ENCODE peak calls at places on chromosomes 1 and 21, in eight cellular contexts. One of them, this sample, is unnamed.

GRCh38 chr1:58460469-58460868 is 86.1 kb downstream of the OMA1 start:
- DNase-seq in NCI-H1092: no peak
- DNase-seq in HEK293T: no peak
- DNase-seq in Ammon's horn: no peak
- DNase-seq in posterior vena cava: no peak
- DNase-seq in activated CD4-positive, alpha-beta memory T cell treated with anti-CD3 and anti-CD28 coated beads, Interleukin-2, amount 10 ng/mL, durations not matched to agents 7 days and 5 days: no peak
- DNase-seq in psoas muscle: no peak
- DNase-seq in hippocampal formation: no peak
- DNase-seq in this sample: no peak

GRCh38 chr1:14255231-14255630 is 343.3 kb upstream of the KAZN start:
- DNase-seq in hippocampal formation: no peak
- DNase-seq in Ammon's horn: no peak
- DNase-seq in activated CD4-positive, alpha-beta memory T cell treated with anti-CD3 and anti-CD28 coated beads, Interleukin-2, amount 10 ng/mL, durations not matched to agents 7 days and 5 days: no peak
- DNase-seq in NCI-H1092: no peak
- DNase-seq in HEK293T: no peak
- DNase-seq in posterior vena cava: no peak
- DNase-seq in psoas muscle: no peak
- DNase-seq in this sample: no peak

GRCh38 chr1:212260557-212261342 is 24.5 kb upstream of the PPP2R5A start:
- DNase-seq in HEK293T: no peak
- DNase-seq in activated CD4-positive, alpha-beta memory T cell treated with anti-CD3 and anti-CD28 coated beads, Interleukin-2, amount 10 ng/mL, durations not matched to agents 7 days and 5 days: peak
- DNase-seq in hippocampal formation: no peak
- DNase-seq in NCI-H1092: no peak
- DNase-seq in psoas muscle: no peak
- DNase-seq in posterior vena cava: no peak
- DNase-seq in Ammon's horn: no peak
- DNase-seq in this sample: no peak

GRCh38 chr1:30611741-30612309 is 111.6 kb downstream of the MATN1 start:
- DNase-seq in psoas muscle: no peak
- DNase-seq in hippocampal formation: no peak
- DNase-seq in posterior vena cava: no peak
- DNase-seq in activated CD4-positive, alpha-beta memory T cell treated with anti-CD3 and anti-CD28 coated beads, Interleukin-2, amount 10 ng/mL, durations not matched to agents 7 days and 5 days: no peak
- DNase-seq in NCI-H1092: no peak
- DNase-seq in HEK293T: no peak
- DNase-seq in Ammon's horn: no peak
- DNase-seq in this sample: no peak

GRCh38 chr1:74468982-74469603 is 43.3 kb downstream of the LRRC53 start:
- DNase-seq in posterior vena cava: no peak
- DNase-seq in Ammon's horn: peak
- DNase-seq in HEK293T: peak
- DNase-seq in activated CD4-positive, alpha-beta memory T cell treated with anti-CD3 and anti-CD28 coated beads, Interleukin-2, amount 10 ng/mL, durations not matched to agents 7 days and 5 days: no peak
- DNase-seq in psoas muscle: no peak
- DNase-seq in hippocampal formation: no peak
- DNase-seq in NCI-H1092: peak
- DNase-seq in this sample: no peak

GRCh38 chr1:156319664-156320063 is 18.4 kb downstream of the CCT3 start:
- DNase-seq in psoas muscle: no peak
- DNase-seq in posterior vena cava: no peak
- DNase-seq in NCI-H1092: no peak
- DNase-seq in hippocampal formation: no peak
- DNase-seq in HEK293T: no peak
- DNase-seq in Ammon's horn: no peak
- DNase-seq in activated CD4-positive, alpha-beta memory T cell treated with anti-CD3 and anti-CD28 coated beads, Interleukin-2, amount 10 ng/mL, durations not matched to agents 7 days and 5 days: peak
- DNase-seq in this sample: no peak

GRCh38 chr1:74341702-74342339 is 106.6 kb downstream of the TNNI3K start:
- DNase-seq in HEK293T: no peak
- DNase-seq in NCI-H1092: no peak
- DNase-seq in psoas muscle: no peak
- DNase-seq in posterior vena cava: no peak
- DNase-seq in Ammon's horn: peak
- DNase-seq in activated CD4-positive, alpha-beta memory T cell treated with anti-CD3 and anti-CD28 coated beads, Interleukin-2, amount 10 ng/mL, durations not matched to agents 7 days and 5 days: no peak
- DNase-seq in hippocampal formation: no peak
- DNase-seq in this sample: no peak

GRCh38 chr1:235958021-235958420 is 91.3 kb upstream of the LYST start:
- DNase-seq in psoas muscle: no peak
- DNase-seq in hippocampal formation: no peak
- DNase-seq in activated CD4-positive, alpha-beta memory T cell treated with anti-CD3 and anti-CD28 coated beads, Interleukin-2, amount 10 ng/mL, durations not matched to agents 7 days and 5 days: no peak
- DNase-seq in NCI-H1092: no peak
- DNase-seq in HEK293T: no peak
- DNase-seq in Ammon's horn: no peak
- DNase-seq in posterior vena cava: no peak
- DNase-seq in this sample: no peak

GRCh38 chr21:29077651-29078090 is 4.2 kb upstream of the CCT8 start:
- DNase-seq in activated CD4-positive, alpha-beta memory T cell treated with anti-CD3 and anti-CD28 coated beads, Interleukin-2, amount 10 ng/mL, durations not matched to agents 7 days and 5 days: peak
- DNase-seq in HEK293T: no peak
- DNase-seq in NCI-H1092: peak
- DNase-seq in posterior vena cava: no peak
- DNase-seq in Ammon's horn: no peak
- DNase-seq in psoas muscle: no peak
- DNase-seq in hippocampal formation: no peak
- DNase-seq in this sample: no peak

GRCh38 chr1:14914351-14914988 is 239.1 kb upstream of the TMEM51 start:
- DNase-seq in HEK293T: no peak
- DNase-seq in NCI-H1092: no peak
- DNase-seq in Ammon's horn: no peak
- DNase-seq in activated CD4-positive, alpha-beta memory T cell treated with anti-CD3 and anti-CD28 coated beads, Interleukin-2, amount 10 ng/mL, durations not matched to agents 7 days and 5 days: no peak
- DNase-seq in psoas muscle: peak
- DNase-seq in hippocampal formation: no peak
- DNase-seq in posterior vena cava: no peak
- DNase-seq in this sample: no peak

GRCh38 chr1:160167580-160167979 is 16.2 kb downstream of the ATP1A4 start:
- DNase-seq in posterior vena cava: no peak
- DNase-seq in psoas muscle: no peak
- DNase-seq in HEK293T: peak
- DNase-seq in activated CD4-positive, alpha-beta memory T cell treated with anti-CD3 and anti-CD28 coated beads, Interleukin-2, amount 10 ng/mL, durations not matched to agents 7 days and 5 days: no peak
- DNase-seq in Ammon's horn: no peak
- DNase-seq in hippocampal formation: no peak
- DNase-seq in NCI-H1092: no peak
- DNase-seq in this sample: no peak

GRCh38 chr1:39754906-39755504 is 16.1 kb downstream of the OXCT2 start:
- DNase-seq in HEK293T: no peak
- DNase-seq in Ammon's horn: no peak
- DNase-seq in NCI-H1092: peak
- DNase-seq in posterior vena cava: peak
- DNase-seq in hippocampal formation: no peak
- DNase-seq in activated CD4-positive, alpha-beta memory T cell treated with anti-CD3 and anti-CD28 coated beads, Interleukin-2, amount 10 ng/mL, durations not matched to agents 7 days and 5 days: no peak
- DNase-seq in psoas muscle: no peak
- DNase-seq in this sample: no peak

GRCh38 chr1:116820362-116820761 is 66.1 kb downstream of the CD2 start:
- DNase-seq in HEK293T: no peak
- DNase-seq in activated CD4-positive, alpha-beta memory T cell treated with anti-CD3 and anti-CD28 coated beads, Interleukin-2, amount 10 ng/mL, durations not matched to agents 7 days and 5 days: no peak
- DNase-seq in posterior vena cava: no peak
- DNase-seq in NCI-H1092: peak
- DNase-seq in Ammon's horn: peak
- DNase-seq in hippocampal formation: no peak
- DNase-seq in psoas muscle: no peak
- DNase-seq in this sample: no peak

GRCh38 chr1:209823143-209824041 is 4.4 kb upstream of the UTP25 start:
- DNase-seq in HEK293T: peak
- DNase-seq in activated CD4-positive, alpha-beta memory T cell treated with anti-CD3 and anti-CD28 coated beads, Interleukin-2, amount 10 ng/mL, durations not matched to agents 7 days and 5 days: no peak
- DNase-seq in posterior vena cava: no peak
- DNase-seq in psoas muscle: no peak
- DNase-seq in NCI-H1092: peak
- DNase-seq in Ammon's horn: peak
- DNase-seq in hippocampal formation: no peak
- DNase-seq in this sample: peak

GRCh38 chr1:21816602-21817302 is 4.7 kb downstream of the LDLRAD2 start:
- DNase-seq in Ammon's horn: no peak
- DNase-seq in HEK293T: no peak
- DNase-seq in hippocampal formation: no peak
- DNase-seq in NCI-H1092: no peak
- DNase-seq in posterior vena cava: no peak
- DNase-seq in activated CD4-positive, alpha-beta memory T cell treated with anti-CD3 and anti-CD28 coated beads, Interleukin-2, amount 10 ng/mL, durations not matched to agents 7 days and 5 days: no peak
- DNase-seq in psoas muscle: no peak
- DNase-seq in this sample: no peak

This sample was measured in HL-60.